ENCODE peak calls at places on chromosomes 5 and 9, in five cellular contexts. T is Peyer's patch, O is BJ, M is fibroblast of lung, N is tibial nerve. U is an unnamed sample.

GRCh38 chr5:142920888-142921612 is 150.9 kb downstream of the ARHGAP26 start:
- DNase-seq in M (no peak), O (no peak), T (no peak), N (no peak), U (no peak)

GRCh38 chr5:81751836-81752643 is 1.1 kb upstream of the SSBP2 start:
- DNase-seq in O (no peak), N (peak), T (no peak), M (no peak), U (peak)

GRCh38 chr5:56692359-56693219 is 122.8 kb upstream of the MAP3K1 start:
- DNase-seq in T (no peak), M (no peak), O (no peak), N (no peak), U (no peak)

GRCh38 chr5:151925396-151925750 is 722 bp upstream of the GLRA1 start:
- DNase-seq in O (no peak), T (no peak), M (no peak), N (no peak), U (no peak)

GRCh38 chr9:110007477-110008270 is 200.3 kb downstream of the C9orf152 start:
- DNase-seq in N (no peak), M (peak), O (no peak), T (no peak), U (no peak)

GRCh38 chr5:171433352-171433698 is 13.9 kb downstream of the FGF18 start:
- DNase-seq in T (no peak), N (no peak), O (no peak), M (no peak), U (no peak)

GRCh38 chr5:8756498-8757084 is 789.3 kb downstream of the SEMA5A start:
- DNase-seq in T (peak), N (no peak), M (peak), O (peak), U (peak)

GRCh38 chr5:2353871-2354440 is 397.5 kb downstream of the IRX2 start:
- DNase-seq in O (no peak), T (no peak), M (no peak), N (no peak), U (no peak)

GRCh38 chr5:77167695-77168111 is 42.8 kb upstream of the PDE8B start:
- DNase-seq in M (peak), N (no peak), O (peak), T (no peak), U (no peak)

GRCh38 chr9:117681827-117682226 is 22.4 kb upstream of the TLR4 start:
- DNase-seq in M (no peak), N (no peak), T (no peak), O (no peak), U (no peak)

GRCh38 chr9:117679425-117679824 is 24.8 kb upstream of the TLR4 start:
- DNase-seq in T (no peak), M (no peak), O (no peak), N (no peak), U (peak)

GRCh38 chr9:117672397-117672796 is 31.8 kb upstream of the TLR4 start:
- DNase-seq in O (peak), N (no peak), M (peak), T (no peak), U (no peak)

GRCh38 chr9:117678882-117679281 is 25.3 kb upstream of the TLR4 start:
- DNase-seq in N (no peak), T (peak), O (no peak), M (peak), U (peak)

GRCh38 chr9:117677578-117677977 is 26.6 kb upstream of the TLR4 start:
- DNase-seq in N (no peak), T (no peak), O (no peak), M (no peak), U (peak)
- TF ChIP-seq CTCF in N (no peak), T (no peak), O (no peak), M (no peak), U (no peak)

DNA sequence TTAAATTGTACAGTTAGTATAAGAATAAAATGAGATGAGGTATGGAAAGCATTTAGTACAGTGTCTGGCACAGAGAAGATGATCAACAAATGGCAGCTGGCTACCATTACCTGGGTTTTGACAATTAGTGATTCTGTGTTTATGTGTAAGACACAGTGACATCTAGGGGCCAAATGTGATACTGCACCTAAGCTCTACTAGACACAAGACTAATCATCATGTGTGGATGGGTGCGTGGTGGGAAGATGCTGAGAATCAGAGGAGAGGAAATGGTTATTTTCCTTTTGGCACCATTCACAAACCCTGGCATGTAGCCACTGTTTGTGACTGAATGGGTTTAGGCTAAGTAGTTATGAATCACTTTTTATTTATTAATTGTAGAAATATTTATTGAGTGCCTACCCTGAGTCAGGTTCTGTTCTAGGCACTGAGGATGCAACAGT is 109.8 kb upstream of the TBC1D2 start:
- DNase-seq in O (no peak), N (no peak), T (no peak), M (peak), U (peak)
- TF ChIP-seq CTCF in O (peak), N (no peak), T (peak), M (peak), U (peak)

GRCh38 chr9:128203842-128204551 is 818 bp downstream of the DNM1 start:
- DNase-seq in M (peak), T (no peak), N (no peak), O (no peak), U (peak)
- TF ChIP-seq CTCF in M (peak), T (no peak), N (no peak), O (no peak), U (no peak)

DNA sequence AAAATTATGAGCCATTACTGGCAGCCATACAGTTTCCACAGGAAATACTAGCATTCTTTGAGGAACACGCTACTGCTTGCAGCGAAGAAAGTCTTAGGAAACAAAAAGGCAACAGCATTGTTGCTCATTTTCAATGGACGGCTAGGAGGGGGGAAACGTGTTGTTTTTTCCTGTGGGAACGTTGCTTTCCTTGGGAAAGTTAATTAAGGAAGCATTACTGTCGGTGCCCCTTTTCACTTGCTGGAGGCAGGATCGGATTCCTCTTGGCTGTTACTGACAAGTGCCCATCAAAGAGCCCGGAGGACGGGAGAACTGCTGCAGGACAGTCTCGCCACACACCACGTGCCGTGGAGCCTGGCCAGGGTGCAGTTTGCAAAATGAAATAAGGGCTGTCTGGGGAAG is 965 bp downstream of the SNCAIP start:
- DNase-seq in T (no peak), N (peak), M (peak), O (no peak), U (peak)
- TF ChIP-seq CTCF in T (no peak), N (no peak), M (no peak), O (no peak), U (no peak)

GRCh38 chr9:134557331-134557730 is 84.3 kb upstream of the COL5A1 start:
- DNase-seq in T (peak), O (no peak), N (no peak), M (no peak), U (no peak)

GRCh38 chr9:134559013-134559412 is 82.6 kb upstream of the COL5A1 start:
- DNase-seq in N (no peak), O (no peak), T (peak), M (no peak), U (no peak)

GRCh38 chr9:134556531-134557068 is 85.0 kb upstream of the COL5A1 start:
- DNase-seq in T (no peak), O (no peak), M (no peak), N (no peak), U (no peak)

GRCh38 chr9:134560206-134560605 is 81.4 kb upstream of the COL5A1 start:
- DNase-seq in T (peak), M (no peak), N (no peak), O (no peak), U (no peak)

DNA sequence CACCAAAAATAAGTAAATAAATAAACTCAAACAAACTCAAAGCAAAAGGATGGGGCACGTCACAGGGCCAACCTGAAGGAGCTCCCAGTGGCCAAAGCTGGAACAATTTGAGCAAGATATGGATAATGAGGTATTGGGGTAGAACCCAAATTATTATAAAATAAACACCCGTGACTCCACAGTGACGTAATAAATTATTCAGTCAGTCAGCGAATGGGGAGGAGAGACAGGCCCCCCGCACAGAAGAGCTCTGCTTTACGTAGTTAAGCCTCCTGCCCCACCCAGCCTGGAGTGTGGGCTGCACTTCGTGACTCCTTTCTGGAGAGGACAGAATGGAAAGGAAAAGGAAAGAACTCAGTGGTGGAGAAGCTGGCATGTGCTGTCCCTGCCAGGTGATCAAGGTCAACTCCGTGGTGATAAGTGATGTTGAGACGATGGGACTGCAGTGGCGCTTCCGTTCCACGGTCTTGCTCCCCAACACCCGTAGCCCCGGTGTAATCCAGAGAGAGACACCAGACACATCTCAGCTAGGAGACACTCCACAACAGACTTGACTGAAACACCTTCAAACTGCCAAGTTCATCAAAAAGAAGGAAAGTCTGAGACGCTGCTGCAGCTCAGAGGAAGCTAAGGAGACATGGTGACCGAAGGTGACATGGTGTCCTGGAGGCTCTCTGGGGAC is 83.3 kb upstream of the COL5A1 start:
- DNase-seq in T (peak), O (no peak), M (no peak), N (no peak), U (no peak)
- TF ChIP-seq CTCF in T (no peak), O (no peak), M (no peak), N (no peak), U (no peak)

DNA sequence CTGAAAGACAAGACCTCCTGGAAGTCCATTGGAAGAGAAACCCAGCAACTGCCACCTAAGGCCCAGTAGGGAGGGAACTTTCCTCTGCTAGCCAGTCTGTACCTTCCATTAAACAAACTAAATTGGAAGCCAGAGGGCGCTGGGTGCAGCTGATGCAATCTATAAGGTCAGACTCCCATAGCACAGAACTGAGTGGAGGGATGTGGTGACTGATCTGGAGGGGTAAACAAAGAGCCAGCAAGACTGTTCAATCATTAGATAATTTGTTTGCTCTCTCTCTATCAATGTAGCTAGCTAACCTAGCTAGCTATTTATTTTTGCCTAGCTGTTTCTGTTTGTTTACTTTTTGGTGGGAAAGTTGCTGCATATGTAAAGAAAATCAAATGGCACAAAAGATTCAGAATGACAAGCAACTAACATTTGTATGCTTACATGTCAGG is 291.8 kb upstream of the DAB2 start:
- DNase-seq in N (peak), M (peak), O (no peak), T (peak), U (peak)
- TF ChIP-seq CTCF in N (peak), M (peak), O (peak), T (peak), U (peak)

DNA sequence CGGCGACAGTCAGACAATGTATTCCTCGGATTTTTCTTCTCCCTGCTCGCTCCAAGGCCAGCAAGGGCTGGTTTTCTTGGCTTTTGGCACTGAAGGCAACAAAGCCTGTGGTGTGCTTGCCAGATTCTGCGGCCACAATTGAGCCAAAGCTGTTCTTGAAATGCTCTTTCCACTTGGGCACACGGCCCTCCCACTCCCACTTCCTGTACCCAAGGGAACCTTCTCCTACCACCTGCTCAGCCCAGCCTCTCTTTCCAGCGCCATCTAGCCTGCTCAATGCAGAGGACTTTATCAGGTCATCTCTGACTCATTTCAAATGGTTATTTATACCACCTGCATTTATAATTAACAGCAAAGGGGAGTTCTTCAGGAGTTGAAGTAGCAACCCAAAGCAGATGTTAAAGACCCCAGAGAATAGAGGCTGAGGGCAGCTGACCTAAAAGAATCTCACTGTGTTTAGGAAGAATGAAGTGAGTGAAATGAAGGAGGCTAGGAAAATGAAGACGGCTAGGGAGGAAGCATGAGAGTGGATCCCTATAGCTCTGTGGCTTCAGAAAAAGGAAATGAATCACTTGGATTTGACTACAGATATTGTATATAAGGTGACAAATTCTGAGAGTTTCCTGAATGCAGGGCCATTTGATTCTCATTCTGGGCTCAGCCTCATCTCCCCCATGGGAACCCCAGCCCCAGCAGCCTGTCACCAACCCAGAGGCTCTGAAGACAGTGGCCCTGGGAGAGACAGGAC is 439.0 kb downstream of the ENC1 start:
- DNase-seq in N (peak), O (no peak), M (peak), T (peak), U (peak)
- TF ChIP-seq CTCF in N (no peak), O (no peak), M (no peak), T (no peak), U (no peak)

DNA sequence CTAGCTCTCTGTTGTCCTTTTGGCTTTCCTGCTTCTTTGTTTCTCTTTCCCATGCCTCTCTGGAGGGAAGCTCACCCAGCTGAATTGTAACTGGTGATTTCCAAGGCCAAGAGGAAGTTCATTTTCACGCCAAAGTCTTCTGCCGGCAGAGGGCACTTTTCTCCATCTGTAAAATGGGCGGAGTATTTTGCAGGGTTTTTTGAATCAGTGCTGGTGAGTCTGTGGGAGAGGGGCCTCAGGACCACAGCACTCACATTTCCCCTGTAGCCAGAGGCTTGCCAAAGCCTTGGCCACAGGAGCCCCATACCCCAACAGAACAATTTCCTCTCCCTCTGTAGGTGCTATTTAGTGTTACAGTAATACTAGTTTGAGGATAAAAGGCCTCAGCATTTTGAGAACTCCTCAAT is 42.3 kb upstream of the MATR3 start:
- DNase-seq in N (no peak), O (no peak), M (no peak), T (peak), U (peak)
- TF ChIP-seq CTCF in N (no peak), O (peak), M (peak), T (peak), U (peak)

GRCh38 chr5:133814152-133814551 is 154.3 kb downstream of the C5orf15 start:
- DNase-seq in M (peak), O (no peak), N (no peak), T (no peak), U (no peak)

GRCh38 chr5:133818869-133819600 is 149.4 kb downstream of the C5orf15 start:
- DNase-seq in O (no peak), N (no peak), T (peak), M (no peak), U (no peak)

GRCh38 chr5:133817456-133817855 is 151.0 kb downstream of the C5orf15 start:
- DNase-seq in O (no peak), N (no peak), T (peak), M (no peak), U (no peak)

GRCh38 chr5:133818031-133818431 is 150.4 kb downstream of the C5orf15 start:
- DNase-seq in T (peak), O (no peak), N (peak), M (peak), U (no peak)

DNA sequence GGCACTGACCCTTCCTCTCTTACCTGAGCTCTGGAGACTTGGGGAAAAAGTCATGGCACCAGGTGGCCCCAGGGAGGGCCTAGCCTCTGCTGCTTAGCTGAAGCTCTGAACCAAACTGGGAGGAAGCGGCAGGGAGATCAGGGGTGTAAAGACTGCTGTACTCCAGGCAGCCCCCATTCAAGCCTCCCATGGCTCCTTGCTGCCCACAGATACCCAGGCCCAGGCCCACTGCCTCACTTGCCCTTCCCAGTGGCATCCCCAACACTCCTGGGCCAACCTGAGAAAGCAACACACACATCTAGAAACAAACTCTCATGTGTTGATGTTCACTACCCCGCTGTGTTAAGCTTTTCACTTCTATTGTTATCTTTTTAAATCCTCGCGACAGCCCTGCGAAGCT is 151.6 kb downstream of the C5orf15 start:
- DNase-seq in T (no peak), M (no peak), N (no peak), O (no peak), U (no peak)
- TF ChIP-seq CTCF in T (no peak), M (no peak), N (no peak), O (no peak), U (no peak)